ENCODE peak calls at places on chromosomes 16 and 17, in six cellular contexts. X is mesendoderm, J is Peyer's patch, F is adipocyte, V is neural progenitor cell, L is cardiac muscle cell. I is an unnamed sample. For H3K4me1 and H3K27me3, the result is how much of the 10 kb centered on the place peaks cover.

GRCh38 chr17:37088459-37088858 is 139.7 kb downstream of the AATF start:
- DNase-seq in L (peak), J (no peak), V (no peak), X (no peak), F (no peak), I (no peak)

GRCh38 chr16:28977703-28978641 is 3.4 kb downstream of the SPNS1 start:
- DNase-seq in J (no peak), F (no peak), V (peak), L (no peak), X (peak), I (no peak)

GRCh38 chr17:64213995-64214507 is 49.0 kb downstream of the TEX2 start:
- DNase-seq in L (peak), X (no peak), F (no peak), V (no peak), J (no peak), I (no peak)

GRCh38 chr16:71537643-71538042 is 11.4 kb downstream of the CHST4 start:
- DNase-seq in V (peak), X (peak), F (peak), J (peak), L (peak), I (no peak)

GRCh38 chr16:2152695-2153506 is 2.7 kb upstream of the TRAF7 start:
- DNase-seq in V (peak), J (peak), F (no peak), X (peak), L (peak), I (no peak)

GRCh38 chr17:70276931-70277330 is 107.6 kb downstream of the KCNJ2 start:
- DNase-seq in J (no peak), F (no peak), V (no peak), X (no peak), L (no peak), I (no peak)

GRCh38 chr17:68497885-68498319 is 14.3 kb upstream of the PRKAR1A start:
- DNase-seq in L (no peak), J (no peak), X (no peak), V (no peak), F (no peak), I (no peak)

GRCh38 chr17:8991514-8992285 is 26.2 kb upstream of the PIK3R5 start:
- DNase-seq in L (peak), X (peak), V (peak), F (peak), J (no peak), I (peak)

GRCh38 chr17:19376799-19377198 is 1.5 kb upstream of the MAPK7 start:
- DNase-seq in V (no peak), F (no peak), J (no peak), L (no peak), X (no peak), I (no peak)

GRCh38 chr16:52837251-52837650 is 215.4 kb downstream of the CHD9NB start:
- DNase-seq in J (no peak), V (no peak), F (no peak), L (no peak), X (no peak), I (no peak)

GRCh38 chr17:2364132-2365116 is 27.1 kb downstream of the SGSM2 start:
- DNase-seq in X (no peak), F (no peak), L (no peak), J (no peak), V (no peak), I (no peak)

GRCh38 chr16:23949630-23950290 is 114.0 kb downstream of the PRKCB start:
- DNase-seq in X (no peak), L (no peak), J (peak), V (no peak), F (no peak), I (peak)

GRCh38 chr16:29807426-29808218 is 1.3 kb downstream of the MAZ start:
- DNase-seq in X (peak), J (peak), L (peak), F (peak), V (peak), I (peak)

GRCh38 chr17:10777131-10777805 is 26.6 kb downstream of the TMEM238L start:
- DNase-seq in X (no peak), J (no peak), L (no peak), F (no peak), V (no peak), I (no peak)

GRCh38 chr16:27689711-27690110 is 139.8 kb downstream of the KATNIP start:
- DNase-seq in J (no peak), V (no peak), X (no peak), L (no peak), F (no peak), I (no peak)

GRCh38 chr16:27748868-27749546 is 199.1 kb downstream of the KATNIP start:
- DNase-seq in F (peak), V (peak), J (peak), X (peak), L (peak), I (no peak)

GRCh38 chr17:51748749-51749604 is 409.5 kb downstream of the CA10 start:
- DNase-seq in V (no peak), F (no peak), X (no peak), L (no peak), J (no peak), I (no peak)

DNA sequence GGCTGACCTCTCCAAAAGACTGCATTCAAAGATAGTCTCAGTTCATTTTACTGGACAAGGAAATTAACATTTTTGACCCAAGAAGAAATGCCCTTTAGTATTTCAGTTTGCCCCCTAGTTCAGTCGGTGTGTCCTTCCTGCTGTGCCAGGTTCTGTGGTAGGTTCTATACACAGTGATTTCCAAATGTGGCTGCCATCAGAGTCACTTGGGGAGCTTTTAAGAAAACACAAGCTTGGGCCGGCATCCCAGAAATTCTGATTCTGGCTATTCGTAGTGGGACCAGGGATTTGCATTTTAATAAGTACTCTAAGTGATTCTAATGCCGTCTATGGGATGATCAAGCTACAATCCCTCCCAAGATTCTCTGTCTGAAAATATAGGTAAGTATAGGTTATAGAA is 10.1 kb downstream of the RSPRY1 start:
- DNase-seq in X (no peak), V (no peak), J (no peak), L (no peak), F (no peak), I (no peak)
- H3K4me1 ChIP-seq in X (under half), V (under half), J (under half), L (under half), F (half or more), I (under half)

GRCh38 chr17:48621410-48622387 is 4.5 kb downstream of the HOXB9 start:
- DNase-seq in X (no peak), V (no peak), L (no peak), F (no peak), J (no peak), I (no peak)

GRCh38 chr17:48618366-48618896 is 3.3 kb upstream of the HOXB8 start:
- DNase-seq in F (peak), X (peak), J (peak), V (peak), L (peak), I (peak)

GRCh38 chr17:48619821-48620496 is 4.9 kb upstream of the HOXB8 start:
- DNase-seq in F (no peak), J (no peak), V (peak), X (no peak), L (no peak), I (no peak)

GRCh38 chr17:48622857-48623256 is 3.3 kb downstream of the HOXB9 start:
- DNase-seq in X (no peak), V (no peak), F (no peak), L (no peak), J (no peak), I (no peak)

DNA sequence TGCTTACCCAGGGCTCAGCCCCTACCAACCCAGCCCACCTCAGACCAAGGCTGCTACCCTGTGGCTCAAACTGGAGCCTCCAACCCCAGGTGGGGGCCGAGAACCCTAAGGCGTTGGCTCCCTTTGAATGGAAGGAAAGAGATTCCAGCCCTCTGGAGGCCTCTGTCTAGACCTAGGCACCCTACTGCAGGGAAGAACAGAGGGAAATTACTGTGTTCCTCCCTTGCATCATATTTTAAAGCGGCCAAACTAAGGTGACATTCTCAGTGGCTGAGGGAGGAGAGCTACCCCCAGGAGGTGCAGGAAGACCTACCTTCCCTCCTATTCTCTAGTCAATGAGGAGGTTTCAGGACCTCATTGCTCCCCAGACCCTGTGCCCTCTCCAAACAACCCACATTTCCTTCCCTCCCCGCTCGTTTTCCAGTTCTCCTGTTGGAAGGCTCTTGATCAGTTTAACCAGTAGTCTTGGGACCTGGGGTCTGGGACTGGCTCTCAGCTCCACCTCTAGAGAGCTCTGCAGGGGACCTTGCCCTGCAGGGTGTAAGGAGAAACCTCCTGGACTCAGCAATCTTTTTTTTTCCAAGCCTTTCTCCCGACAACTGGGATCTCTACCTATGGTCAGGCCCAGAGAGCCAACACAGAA is 5.5 kb upstream of the HOXB8 start:
- DNase-seq in V (no peak), X (no peak), F (no peak), L (no peak), J (peak), I (no peak)
- H3K27me3 ChIP-seq in V (half or more), X (half or more), F (half or more), L (half or more), J (under half), I (half or more)

GRCh38 chr16:11050954-11051353 is 106.6 kb downstream of the CLEC16A start:
- DNase-seq in F (no peak), J (no peak), V (no peak), L (no peak), X (peak), I (no peak)
- H3K4me3 ChIP-seq in F (no peak), J (no peak), V (no peak), L (no peak), X (no peak), I (no peak)

DNA sequence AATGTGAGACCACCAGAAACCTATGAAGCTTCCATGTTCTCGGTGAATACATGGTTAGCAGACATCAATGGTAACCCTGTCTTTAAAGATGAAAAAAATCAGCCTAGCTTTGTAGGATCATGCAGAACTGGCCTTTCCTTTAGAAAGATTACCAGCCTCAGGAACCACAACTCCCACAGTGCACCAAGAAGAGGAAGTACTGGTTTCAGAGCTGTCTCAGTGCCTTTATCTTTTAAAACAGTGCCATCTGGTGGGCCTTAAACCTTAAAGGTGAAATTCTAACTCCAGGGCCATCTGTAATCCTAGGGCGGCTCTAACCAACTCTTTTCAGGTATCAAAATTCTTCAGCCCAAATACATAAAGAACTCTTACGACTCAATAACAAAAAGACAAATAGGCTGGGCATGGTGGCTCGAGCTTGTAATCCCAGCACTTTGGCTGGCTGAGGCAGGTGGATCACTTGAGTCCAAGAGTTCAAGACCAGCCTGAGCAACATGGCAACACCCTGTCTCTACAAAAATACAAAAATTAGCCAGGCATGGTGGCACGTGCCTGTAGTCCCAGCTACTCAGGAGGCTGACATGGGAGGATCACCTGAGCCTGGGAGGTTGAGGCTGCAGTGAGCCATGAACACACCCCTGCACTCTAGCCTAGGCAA is 5.4 kb downstream of the ATPAF2 start:
- DNase-seq in J (no peak), V (peak), F (peak), L (peak), X (peak), I (peak)
- H3K4me1 ChIP-seq in J (under half), V (under half), F (under half), L (under half), X (under half), I (under half)

DNA sequence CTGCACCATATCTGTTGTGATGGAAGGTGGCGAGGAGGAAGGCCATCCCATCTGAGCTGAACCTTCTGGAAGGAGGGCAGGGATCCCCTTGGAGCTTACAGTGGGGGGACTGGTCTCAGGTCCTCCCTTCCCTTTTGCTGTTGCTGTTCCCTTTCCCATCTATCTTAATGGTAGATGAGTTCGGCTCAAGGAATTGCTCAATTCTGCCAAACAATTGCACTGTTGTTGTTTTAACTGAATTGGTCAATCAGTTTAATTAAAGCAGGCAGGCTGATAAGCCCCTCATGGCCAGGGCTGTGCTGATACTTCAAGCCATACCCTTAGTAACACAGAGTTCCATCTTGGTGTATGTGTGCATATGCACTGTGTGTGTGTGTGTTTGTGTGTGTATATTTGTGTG is 220.4 kb upstream of the FOXF1 start:
- DNase-seq in V (no peak), J (no peak), F (no peak), X (no peak), L (no peak), I (no peak)
- H3K27me3 ChIP-seq in V (half or more), J (under half), F (half or more), X (under half), L (half or more), I (under half)

GRCh38 chr17:80262291-80262690 is 1.6 kb downstream of the RNF213 start:
- DNase-seq in J (no peak), V (no peak), X (no peak), F (no peak), L (no peak), I (no peak)
- H3K4me3 ChIP-seq in J (peak), V (no peak), X (no peak), F (peak), L (no peak), I (peak)

GRCh38 chr17:17129466-17129865 is 76.7 kb downstream of the PLD6 start:
- DNase-seq in J (no peak), X (no peak), V (no peak), F (peak), L (no peak), I (no peak)
- H3K4me1 ChIP-seq in J (under half), X (under half), V (under half), F (under half), L (under half), I (under half)